ENCODE peak calls at places on chromosome 16, in seven cellular contexts. B, M, O, Z, K, X and V are unnamed samples.

GRCh38 chr16:24701521-24701951 is 27.9 kb upstream of the TNRC6A start:
- DNase-seq in B (no peak), Z (peak), K (no peak), X (no peak), M (no peak), O (peak), V (no peak)

GRCh38 chr16:70252355-70252988 is 732 bp upstream of the EXOSC6 start:
- DNase-seq in K (no peak), B (no peak), O (peak), M (no peak), Z (peak), X (no peak), V (peak)

GRCh38 chr16:66473654-66474519 is 46.8 kb downstream of the BEAN1 start:
- DNase-seq in X (no peak), O (no peak), B (no peak), M (no peak), K (no peak), Z (no peak), V (peak)

GRCh38 chr16:84438971-84439696 is 65.3 kb downstream of the MEAK7 start:
- DNase-seq in M (peak), X (no peak), O (no peak), B (no peak), Z (no peak), K (no peak), V (no peak)

GRCh38 chr16:9138731-9139501 is 47.5 kb downstream of the HAPSTR1 start:
- DNase-seq in X (peak), K (no peak), B (no peak), M (peak), Z (peak), O (peak), V (peak)

GRCh38 chr16:54651851-54652770 is 278.6 kb upstream of the IRX5 start:
- DNase-seq in M (no peak), K (no peak), B (no peak), X (no peak), O (no peak), Z (no peak), V (no peak)

GRCh38 chr16:19135896-19136438 is 22.2 kb downstream of the ITPRIPL2 start:
- DNase-seq in Z (peak), K (no peak), X (no peak), B (no peak), O (peak), M (peak), V (no peak)

GRCh38 chr16:29811896-29812665 is at the start of gene PRRT2:
- DNase-seq in O (peak), M (peak), B (no peak), K (no peak), X (no peak), Z (peak), V (peak)

GRCh38 chr16:68190099-68190498 is 45.8 kb downstream of the ESRP2 start:
- DNase-seq in B (no peak), Z (no peak), O (no peak), X (no peak), M (no peak), K (no peak), V (no peak)

GRCh38 chr16:51164167-51164566 is 13.1 kb upstream of the SALL1 start:
- DNase-seq in B (peak), Z (peak), O (no peak), X (no peak), M (no peak), K (no peak), V (no peak)

GRCh38 chr16:17483266-17483864 is 12.6 kb upstream of the XYLT1 start:
- DNase-seq in M (no peak), X (no peak), B (no peak), Z (no peak), K (no peak), O (no peak), V (no peak)

GRCh38 chr16:89565506-89566372 is 5.3 kb downstream of the RPL13 start:
- DNase-seq in Z (peak), X (peak), B (no peak), M (peak), K (no peak), O (peak), V (no peak)

GRCh38 chr16:69925311-69925710 is 25.8 kb upstream of the CLEC18A start:
- DNase-seq in O (no peak), X (no peak), K (no peak), B (no peak), M (no peak), Z (no peak), V (no peak)

GRCh38 chr16:76345093-76345735 is 68.0 kb downstream of the CNTNAP4 start:
- DNase-seq in X (no peak), Z (no peak), O (peak), B (no peak), M (no peak), K (no peak), V (no peak)

GRCh38 chr16:3120435-3120834 is 8.0 kb downstream of the ZNF205 start:
- DNase-seq in X (no peak), Z (no peak), O (no peak), M (no peak), K (no peak), B (no peak), V (no peak)

GRCh38 chr16:25371342-25371741 is 113.7 kb upstream of the ZKSCAN2 start:
- DNase-seq in Z (no peak), M (no peak), O (no peak), K (no peak), B (no peak), X (no peak), V (no peak)

GRCh38 chr16:51228097-51228659 is 77.1 kb upstream of the SALL1 start:
- DNase-seq in K (no peak), B (no peak), X (no peak), Z (no peak), M (no peak), O (no peak), V (no peak)

GRCh38 chr16:85974428-85975375 is 75.7 kb downstream of the IRF8 start:
- DNase-seq in O (no peak), X (no peak), M (no peak), Z (peak), B (no peak), K (no peak), V (no peak)

GRCh38 chr16:82761236-82761635 is 134.5 kb downstream of the CDH13 start:
- DNase-seq in M (peak), K (no peak), X (peak), Z (no peak), O (peak), B (no peak), V (no peak)

GRCh38 chr16:13392341-13392740 is 490.9 kb downstream of the SHISA9 start:
- DNase-seq in O (no peak), Z (no peak), B (no peak), X (no peak), K (no peak), M (no peak), V (no peak)
- TF ChIP-seq CTCF in O (no peak), Z (no peak), B (no peak), X (no peak), K (no peak), M (no peak), V (no peak)

GRCh38 chr16:79723583-79724168 is 123.1 kb upstream of the MAF start:
- DNase-seq in B (no peak), X (no peak), M (no peak), O (no peak), Z (no peak), K (no peak), V (no peak)

GRCh38 chr16:79716645-79717323 is 116.2 kb upstream of the MAF start:
- DNase-seq in M (no peak), X (peak), B (no peak), O (peak), Z (no peak), K (no peak), V (no peak)

GRCh38 chr16:79726902-79727301 is 126.4 kb upstream of the MAF start:
- DNase-seq in O (no peak), B (no peak), Z (no peak), M (no peak), X (no peak), K (no peak), V (no peak)

GRCh38 chr16:79717324-79717848 is 116.8 kb upstream of the MAF start:
- DNase-seq in K (no peak), B (no peak), X (no peak), M (no peak), O (no peak), Z (no peak), V (no peak)

GRCh38 chr16:79721186-79721745 is 120.7 kb upstream of the MAF start:
- DNase-seq in O (no peak), M (peak), X (no peak), K (no peak), Z (no peak), B (no peak), V (no peak)
- TF ChIP-seq CTCF in O (no peak), M (no peak), X (no peak), K (no peak), Z (no peak), B (no peak), V (no peak)

GRCh38 chr16:87190288-87191240 is 126.6 kb downstream of the C16orf95 start:
- DNase-seq in O (no peak), K (no peak), M (no peak), Z (no peak), B (no peak), X (no peak), V (no peak)
- TF ChIP-seq CTCF in O (no peak), K (no peak), M (no peak), Z (peak), B (no peak), X (no peak), V (no peak)

DNA sequence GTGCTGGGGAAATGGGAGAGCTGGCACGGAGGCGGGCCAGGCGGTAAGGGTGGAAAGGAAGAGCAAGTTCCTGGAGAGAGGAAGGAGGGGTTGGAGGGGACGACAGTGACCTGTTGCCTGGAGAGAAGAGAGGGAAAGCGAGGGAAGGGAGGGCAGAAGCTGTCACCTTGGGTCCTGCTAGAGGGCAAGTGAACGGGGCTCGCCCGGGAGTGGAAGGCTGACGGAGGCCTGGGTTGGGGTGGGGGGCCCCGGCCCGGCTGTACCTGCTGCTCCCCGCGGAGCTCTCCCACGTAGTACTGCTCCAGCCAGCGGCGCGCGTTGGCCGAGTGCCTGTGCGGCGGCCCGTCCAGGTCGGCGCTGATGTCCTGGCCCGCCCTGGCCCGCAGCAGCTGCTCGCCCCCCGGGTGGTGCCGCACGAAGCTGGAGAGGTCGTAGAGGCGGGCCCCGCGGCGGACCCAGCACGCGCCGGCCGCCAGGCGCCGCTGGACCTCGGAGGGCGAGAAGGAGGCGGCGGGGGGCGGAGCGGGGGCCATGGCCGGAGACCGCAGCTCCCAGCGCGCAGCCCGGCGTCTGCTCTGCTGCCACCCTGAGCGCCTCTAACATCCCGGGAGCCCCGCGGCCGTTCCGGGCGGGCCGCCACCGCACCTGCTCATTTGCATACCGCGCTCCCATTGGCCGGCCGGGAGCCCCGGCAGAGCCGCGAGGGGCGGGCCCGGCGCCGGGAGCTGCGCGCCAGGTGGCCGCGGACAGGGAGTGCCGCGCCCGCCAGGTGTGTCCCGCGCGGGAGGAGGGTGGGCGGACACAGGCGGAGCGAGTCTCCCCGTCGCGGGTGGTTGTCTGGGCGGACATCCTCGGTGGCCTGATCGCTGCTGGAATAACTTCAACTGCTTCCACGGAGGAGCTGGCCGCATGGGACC is at the start of gene FA2H:
- DNase-seq in M (peak), Z (peak), K (no peak), X (no peak), B (no peak), O (peak), V (peak)
- TF ChIP-seq CTCF in M (peak), Z (peak), K (peak), X (no peak), B (peak), O (peak), V (peak)